ENCODE peak calls at places on chromosomes 13 and 19, in five cellular contexts. Q, B, F, D and H are unnamed samples.

GRCh38 chr13:61146158-61146557 is 269.5 kb downstream of the PCDH20 start:
- DNase-seq in Q (no peak), B (no peak), F (no peak), D (no peak), H (no peak)

GRCh38 chr13:59409211-59409610 is 754.5 kb downstream of the DIAPH3 start:
- DNase-seq in Q (peak), B (no peak), F (no peak), D (no peak), H (peak)

GRCh38 chr13:99406799-99407201 is 94.5 kb upstream of the TM9SF2 start:
- DNase-seq in Q (no peak), B (no peak), F (no peak), D (no peak), H (no peak)

GRCh38 chr19:15288146-15288963 is 44.0 kb downstream of the BRD4 start:
- DNase-seq in Q (peak), B (peak), F (no peak), D (no peak), H (no peak)

GRCh38 chr13:113879017-113879416 is 15.1 kb upstream of the GAS6 start:
- DNase-seq in Q (peak), B (no peak), F (no peak), D (no peak), H (no peak)

GRCh38 chr19:28535352-28535775 is 677.6 kb downstream of the UQCRFS1 start:
- DNase-seq in Q (no peak), B (no peak), F (no peak), D (no peak), H (no peak)

GRCh38 chr13:83162493-83162892 is 719.8 kb downstream of the SLITRK1 start:
- DNase-seq in Q (peak), B (no peak), F (no peak), D (no peak), H (no peak)

GRCh38 chr19:10286803-10287737 is at the start of gene ICAM4:
- DNase-seq in Q (peak), B (peak), F (no peak), D (no peak), H (peak)

GRCh38 chr19:34345934-34346333 is 19.1 kb upstream of the GPI start:
- DNase-seq in Q (peak), B (peak), F (peak), D (peak), H (peak)

GRCh38 chr13:113722921-113723320 is 36.1 kb upstream of the TMEM255B start:
- DNase-seq in Q (no peak), B (no peak), F (no peak), D (no peak), H (no peak)

GRCh38 chr19:53624776-53625540 is 6.8 kb upstream of the DPRX start:
- DNase-seq in Q (no peak), B (no peak), F (no peak), D (no peak), H (no peak)

GRCh38 chr19:35299523-35300339 is 7.8 kb downstream of the MAG start:
- DNase-seq in Q (no peak), B (peak), F (no peak), D (no peak), H (no peak)

GRCh38 chr13:98327326-98328314 is 150.6 kb upstream of the RNF113B start:
- DNase-seq in Q (peak), B (peak), F (no peak), D (no peak), H (peak)

GRCh38 chr13:86757236-86757978 is 913.8 kb upstream of the SLITRK5 start:
- DNase-seq in Q (no peak), B (no peak), F (peak), D (no peak), H (no peak)

GRCh38 chr19:13611596-13611995 is 105.3 kb upstream of the CACNA1A start:
- DNase-seq in Q (no peak), B (no peak), F (no peak), D (no peak), H (no peak)

GRCh38 chr19:13955662-13956364 is 3.5 kb downstream of the DCAF15 start:
- DNase-seq in Q (no peak), B (no peak), F (no peak), D (no peak), H (peak)

GRCh38 chr19:50000038-50000890 is 24.9 kb downstream of the VRK3 start:
- DNase-seq in Q (no peak), B (no peak), F (no peak), D (no peak), H (no peak)

DNA sequence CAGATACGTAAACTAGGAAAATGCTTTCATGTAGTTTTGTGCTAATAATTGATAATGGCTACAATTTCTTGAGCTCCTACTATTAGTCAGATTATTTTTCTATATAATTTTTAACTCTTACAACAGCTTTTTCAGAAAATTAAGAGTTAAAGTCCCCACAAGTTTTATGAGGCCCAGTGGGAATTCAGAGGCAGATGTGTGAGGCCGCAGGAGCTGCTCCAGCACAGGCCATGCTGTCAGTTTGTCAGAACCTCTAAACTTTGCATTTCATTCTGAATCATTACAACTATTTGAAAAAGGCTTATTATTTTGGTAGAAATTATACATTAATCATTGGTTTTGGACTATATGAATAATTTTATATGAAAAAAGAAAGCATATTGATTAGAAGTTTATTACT is 370.8 kb downstream of the MYO16 start:
- DNase-seq in Q (no peak), B (no peak), F (no peak), D (no peak), H (no peak)
- TF ChIP-seq EZH2phosphoT487 in Q (no peak), B (no peak), F (no peak), D (no peak), H (no peak)

GRCh38 chr19:6531163-6531955 is 533 bp downstream of the TNFSF9 start:
- DNase-seq in Q (no peak), B (no peak), F (no peak), D (no peak), H (no peak)
- TF ChIP-seq EZH2 in Q (peak), B (no peak), F (no peak), D (no peak), H (no peak)

GRCh38 chr13:25898991-25899390 is 152.8 kb downstream of the SHISA2 start:
- DNase-seq in Q (no peak), B (no peak), F (no peak), D (no peak), H (no peak)
- TF ChIP-seq EZH2phosphoT487 in Q (no peak), B (no peak), F (no peak), D (no peak), H (no peak)

DNA sequence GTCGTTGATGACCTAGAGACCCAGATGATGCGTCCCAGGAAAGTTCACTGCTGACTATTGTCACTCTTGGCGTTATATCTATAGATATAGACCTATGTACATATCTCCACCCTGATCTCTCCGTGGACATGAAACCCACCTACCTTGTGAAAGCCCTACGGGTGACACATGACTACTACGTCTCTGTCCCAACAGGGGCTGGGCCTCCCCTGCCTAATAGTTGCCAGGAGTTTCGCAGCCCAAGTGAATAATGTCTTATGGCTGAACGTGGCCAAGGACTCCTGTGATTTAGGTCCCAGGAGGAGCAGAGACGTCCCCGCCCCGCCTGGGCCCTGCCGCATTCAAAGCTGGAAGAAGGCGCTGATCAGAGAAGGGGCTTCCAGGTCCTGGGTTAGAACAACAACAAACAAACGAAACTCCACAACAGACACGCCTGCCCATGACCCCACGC is 4.9 kb upstream of the POU4F1 start:
- DNase-seq in Q (peak), B (no peak), F (no peak), D (no peak), H (no peak)
- TF ChIP-seq EZH2 in Q (no peak), B (no peak), F (no peak), D (no peak), H (no peak)

DNA sequence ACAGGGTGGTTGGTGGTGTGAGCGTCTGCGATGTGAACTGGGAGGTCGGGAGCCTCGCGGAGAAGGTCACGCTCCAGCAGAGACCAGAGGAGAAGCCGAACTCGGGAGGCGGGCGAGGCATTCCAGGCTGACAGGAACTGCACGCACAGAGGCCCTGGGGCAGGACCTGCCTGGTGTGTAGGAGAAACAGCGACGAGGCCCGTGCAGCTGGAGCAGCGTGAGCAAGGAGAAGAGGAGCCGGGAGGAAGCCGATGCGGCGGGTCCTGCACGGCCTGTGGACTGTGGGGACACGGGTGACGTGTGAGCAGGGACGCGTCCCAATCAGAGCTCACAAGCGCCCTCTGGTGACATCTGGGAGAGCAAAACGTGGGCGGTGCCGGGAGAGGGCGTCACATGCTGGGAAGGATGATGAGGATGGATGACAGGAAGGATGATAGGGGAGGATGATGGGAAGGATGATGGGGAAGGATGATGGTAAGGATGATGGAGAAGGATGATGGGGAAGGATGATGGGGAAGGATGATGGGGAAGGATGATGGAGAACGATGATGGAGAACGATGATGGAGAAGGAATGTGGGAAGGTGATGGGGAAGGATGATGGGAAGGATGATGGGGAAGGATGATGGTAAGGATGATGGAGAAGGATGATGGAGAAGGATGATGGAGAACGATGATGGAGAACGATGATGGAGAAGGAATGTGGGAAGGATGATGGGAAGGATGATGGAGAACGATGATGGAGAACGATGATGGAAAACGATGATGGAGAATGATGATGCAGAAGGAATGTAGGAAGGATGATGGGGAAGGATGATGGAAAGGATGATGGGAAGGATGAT is 16.1 kb upstream of the MADCAM1 start:
- DNase-seq in Q (peak), B (peak), F (peak), D (no peak), H (peak)
- TF ChIP-seq EZH2phosphoT487 in Q (no peak), B (no peak), F (no peak), D (no peak), H (no peak)

DNA sequence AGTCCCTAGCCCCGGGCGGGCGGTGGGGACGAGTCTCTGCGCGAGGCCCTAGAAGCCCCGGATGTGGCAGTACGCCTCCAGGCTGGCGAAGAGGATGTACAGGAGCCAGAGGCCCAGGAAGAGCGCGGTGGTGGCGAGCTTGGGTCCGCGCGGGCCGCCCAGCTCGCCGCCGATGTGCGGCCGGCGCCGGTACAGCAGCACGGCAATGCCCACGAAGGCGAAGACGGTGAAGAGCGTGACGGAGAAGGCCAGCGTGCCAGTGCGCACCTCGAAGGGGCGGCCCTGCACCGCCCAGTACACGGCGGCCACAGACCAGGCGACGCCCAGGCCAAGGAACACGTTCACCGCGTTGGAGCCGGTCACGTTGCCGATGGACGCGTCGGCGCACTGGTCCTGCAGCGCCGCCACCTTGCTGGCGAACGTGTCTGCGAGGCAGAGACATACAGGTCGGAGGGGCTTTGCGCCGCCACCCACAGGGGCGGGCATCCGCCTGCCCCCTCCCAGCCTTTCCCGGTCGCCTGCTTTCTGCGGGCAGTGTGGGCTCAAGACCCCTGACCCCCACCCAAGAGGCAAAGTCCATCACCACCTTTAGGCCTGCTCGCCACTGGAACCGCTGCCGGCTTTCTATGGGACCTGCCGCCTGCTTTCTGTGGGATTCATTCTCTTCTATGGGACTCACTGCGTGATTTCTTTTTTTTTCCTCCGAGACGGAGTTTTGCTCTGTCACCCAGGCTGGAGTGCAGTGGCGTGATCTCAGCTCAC is 10.9 kb upstream of the MEIS3 start:
- DNase-seq in Q (peak), B (peak), F (no peak), D (no peak), H (peak)
- TF ChIP-seq EZH2 in Q (peak), B (no peak), F (no peak), D (no peak), H (peak)

GRCh38 chr19:51800849-51801244 is 5.9 kb downstream of the FPR3 start:
- DNase-seq in Q (no peak), B (no peak), F (no peak), D (no peak), H (no peak)

GRCh38 chr19:51799311-51799997 is 4.5 kb downstream of the FPR3 start:
- DNase-seq in Q (no peak), B (peak), F (peak), D (no peak), H (peak)

GRCh38 chr19:51798958-51799310 is 4.0 kb downstream of the FPR3 start:
- DNase-seq in Q (no peak), B (no peak), F (no peak), D (no peak), H (no peak)

GRCh38 chr19:51798127-51798526 is 3.2 kb downstream of the FPR3 start:
- DNase-seq in Q (no peak), B (no peak), F (no peak), D (no peak), H (no peak)

DNA sequence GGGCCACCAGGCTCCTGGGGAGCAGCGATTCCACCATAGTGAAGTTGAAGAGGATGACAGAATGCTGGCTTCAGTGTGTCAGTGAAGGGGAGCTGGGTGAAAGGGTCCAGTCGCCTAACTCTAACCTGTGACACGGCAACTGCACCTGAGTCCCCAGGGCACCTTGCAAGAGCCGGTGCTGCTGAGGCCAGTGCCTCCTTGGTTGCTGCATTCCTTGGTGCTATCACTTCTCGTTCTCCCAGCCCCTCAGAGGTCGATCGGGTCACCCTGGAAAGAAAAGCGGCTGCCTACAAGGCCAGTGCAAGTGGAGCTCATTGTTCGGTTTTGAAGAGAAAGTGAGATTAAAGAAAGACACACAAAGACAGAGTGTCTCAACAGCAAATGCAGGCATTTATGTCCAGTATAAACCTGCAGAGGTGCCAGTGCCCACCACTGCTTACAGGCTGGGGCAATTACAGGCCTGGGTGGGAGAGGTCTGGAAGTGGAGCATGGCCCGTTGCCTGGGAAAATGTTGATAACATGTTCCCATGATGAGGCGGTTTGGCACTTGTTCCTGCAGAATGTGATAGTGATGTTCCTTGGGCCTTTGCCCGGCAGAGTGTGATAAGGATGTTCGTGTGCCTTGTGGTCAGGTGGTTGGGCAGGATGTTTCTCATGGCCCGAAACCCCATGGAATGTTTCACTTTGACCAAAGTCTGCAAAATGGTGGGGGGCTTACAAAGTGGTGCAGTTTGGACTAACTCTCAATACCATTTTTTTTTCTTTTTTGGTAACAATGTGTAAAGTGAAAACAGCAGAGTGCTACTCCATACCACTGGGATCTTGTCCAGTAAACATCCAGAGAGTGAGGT is 5.3 kb downstream of the FPR3 start:
- DNase-seq in Q (no peak), B (no peak), F (no peak), D (no peak), H (no peak)
- TF ChIP-seq EZH2phosphoT487 in Q (no peak), B (no peak), F (no peak), D (no peak), H (no peak)

GRCh38 chr13:42992585-42993122 is 613 bp upstream of the EPSTI1 start:
- DNase-seq in Q (no peak), B (no peak), F (no peak), D (no peak), H (no peak)

GRCh38 chr13:42990147-42990990 is 1.7 kb downstream of the EPSTI1 start:
- DNase-seq in Q (no peak), B (peak), F (no peak), D (no peak), H (peak)

GRCh38 chr13:42990991-42991891 is 800 bp downstream of the EPSTI1 start:
- DNase-seq in Q (no peak), B (no peak), F (no peak), D (no peak), H (no peak)

GRCh38 chr13:42994878-42995277 is 2.8 kb upstream of the EPSTI1 start:
- DNase-seq in Q (no peak), B (no peak), F (no peak), D (no peak), H (no peak)

GRCh38 chr13:42991892-42992584 is at the start of gene EPSTI1:
- DNase-seq in Q (peak), B (peak), F (peak), D (no peak), H (peak)
- TF ChIP-seq EZH2 in Q (peak), B (no peak), F (no peak), D (no peak), H (no peak)

DNA sequence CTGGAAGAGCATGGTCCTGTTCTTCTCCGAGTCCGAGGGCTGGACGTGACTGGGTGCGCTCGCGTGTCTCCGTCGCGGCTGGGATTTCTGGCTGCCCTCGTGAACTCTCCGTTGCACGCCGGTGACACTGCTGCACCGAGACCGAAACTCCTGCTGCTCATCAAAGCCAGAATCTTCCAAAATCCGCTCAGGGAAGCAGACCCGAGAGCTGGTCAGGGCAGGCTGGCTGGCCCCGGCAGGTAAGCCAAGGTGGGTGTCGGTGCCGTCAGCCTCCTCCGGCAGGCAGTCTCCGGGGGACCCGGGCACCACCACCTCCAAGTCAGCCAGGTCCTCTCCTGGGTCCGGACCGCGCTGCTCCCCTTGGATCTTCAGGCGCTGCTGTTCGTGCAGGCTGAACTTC is 119.9 kb downstream of the TBC1D4 start:
- DNase-seq in Q (no peak), B (no peak), F (no peak), D (no peak), H (no peak)
- TF ChIP-seq EZH2phosphoT487 in Q (no peak), B (no peak), F (no peak), D (no peak), H (no peak)

GRCh38 chr19:47498561-47498960 is 14.5 kb upstream of the KPTN start:
- DNase-seq in Q (no peak), B (no peak), F (no peak), D (no peak), H (no peak)
- TF ChIP-seq EZH2 in Q (no peak), B (no peak), F (no peak), D (no peak), H (no peak)